ENCODE peak calls at places on chromosomes 7 and 10, in nine cellular contexts. D is ovary; R is adrenal gland; S is H1; T is esophagus squamous epithelium; V is spleen; J is left ventricle myocardium inferior; U is CD8-positive, alpha-beta T cell; L is fibroblast of lung. O is an unnamed sample.

GRCh38 chr10:70034252-70034651 is 18.4 kb upstream of the MACROH2A2 start:
- DNase-seq in D (no peak), R (no peak), S (no peak), T (no peak), V (no peak), J (no peak), U (no peak), L (no peak), O (no peak)

GRCh38 chr10:125692246-125692931 is 9.4 kb upstream of the TEX36 start:
- DNase-seq in D (no peak), R (no peak), S (no peak), T (no peak), V (no peak), J (no peak), U (no peak), L (no peak), O (no peak)

GRCh38 chr7:133873187-133873586 is 254.0 kb upstream of the LRGUK start:
- DNase-seq in D (no peak), R (no peak), S (no peak), T (no peak), V (no peak), J (no peak), U (no peak), L (no peak), O (no peak)

GRCh38 chr10:22427890-22428571 is 82.7 kb downstream of the SPAG6 start:
- DNase-seq in D (no peak), R (peak), S (no peak), T (no peak), V (no peak), J (no peak), U (no peak), L (peak), O (peak)

GRCh38 chr7:116953727-116954442 is 584 bp downstream of the ST7 start:
- DNase-seq in D (peak), R (peak), S (peak), T (no peak), V (peak), J (peak), U (peak), L (peak), O (peak)

GRCh38 chr10:66931340-66931948 is 5.6 kb downstream of the LRRTM3 start:
- DNase-seq in D (no peak), R (peak), S (no peak), T (no peak), V (no peak), J (no peak), U (no peak), L (peak), O (peak)

GRCh38 chr7:119377-120163 is 72.8 kb upstream of the FAM20C start:
- DNase-seq in D (no peak), R (peak), S (no peak), T (no peak), V (no peak), J (peak), U (no peak), L (peak), O (peak)

GRCh38 chr10:132384618-132385510 is 12.1 kb upstream of the PWWP2B start:
- DNase-seq in D (peak), R (no peak), S (no peak), T (no peak), V (peak), J (no peak), U (no peak), L (no peak), O (no peak)

GRCh38 chr10:103678104-103678526 is 177.3 kb downstream of the SH3PXD2A start:
- DNase-seq in D (peak), R (peak), S (no peak), T (peak), V (peak), J (peak), U (peak), L (peak), O (peak)

GRCh38 chr10:124403548-124403947 is 15.2 kb downstream of the OAT start:
- DNase-seq in D (no peak), R (peak), S (peak), T (no peak), V (no peak), J (no peak), U (no peak), L (peak), O (peak)

GRCh38 chr10:34732926-34733325 is 82.2 kb downstream of the PARD3 start:
- DNase-seq in D (no peak), R (no peak), S (no peak), T (no peak), V (no peak), J (no peak), U (no peak), L (no peak), O (no peak)

GRCh38 chr7:9250876-9251275 is 817.5 kb downstream of the NXPH1 start:
- DNase-seq in D (no peak), R (no peak), S (no peak), T (no peak), V (peak), J (no peak), U (no peak), L (no peak), O (no peak)

GRCh38 chr10:21445161-21445560 is 80.3 kb downstream of the SKIDA1 start:
- DNase-seq in D (no peak), R (no peak), S (no peak), T (no peak), V (no peak), J (no peak), U (no peak), L (peak), O (no peak)

GRCh38 chr7:3194501-3195141 is 106.4 kb upstream of the SDK1 start:
- DNase-seq in D (no peak), R (no peak), S (peak), T (no peak), V (peak), J (no peak), U (no peak), L (peak), O (peak)

GRCh38 chr10:62278461-62278910 is 9.8 kb upstream of the RTKN2 start:
- DNase-seq in D (no peak), R (no peak), S (no peak), T (no peak), V (no peak), J (no peak), U (no peak), L (no peak), O (peak)

GRCh38 chr7:1542841-1543747 is 12.6 kb downstream of the MAFK start:
- DNase-seq in D (no peak), R (no peak), S (no peak), T (no peak), V (no peak), J (no peak), U (no peak), L (no peak), O (no peak)

GRCh38 chr7:127845497-127846214 is 185.6 kb downstream of the LRRC4 start:
- DNase-seq in D (no peak), R (no peak), S (no peak), T (no peak), V (no peak), J (no peak), U (no peak), L (no peak), O (no peak)

GRCh38 chr7:19916011-19916410 is 142.6 kb upstream of the TMEM196 start:
- DNase-seq in D (no peak), R (no peak), S (no peak), T (no peak), V (no peak), J (no peak), U (no peak), L (no peak), O (no peak)

GRCh38 chr7:142303650-142304049 is 45.8 kb upstream of the PRSS58 start:
- DNase-seq in D (no peak), R (no peak), S (no peak), T (no peak), V (no peak), J (no peak), U (no peak), L (no peak), O (no peak)

GRCh38 chr10:131824371-131825149 is 76.2 kb upstream of the PPP2R2D start:
- DNase-seq in D (peak), R (no peak), S (no peak), T (no peak), V (peak), J (no peak), U (no peak), L (no peak), O (no peak)

GRCh38 chr10:633279-634245 is 55.9 kb downstream of the DIP2C start:
- DNase-seq in D (peak), R (no peak), S (no peak), T (no peak), V (peak), J (no peak), U (no peak), L (no peak), O (no peak)

GRCh38 chr7:22137466-22137865 is 191.8 kb upstream of the CDCA7L start:
- DNase-seq in D (no peak), R (no peak), S (no peak), T (no peak), V (no peak), J (no peak), U (no peak), L (peak), O (peak)

GRCh38 chr10:117362313-117362712 is 12.9 kb downstream of the PDZD8 start:
- DNase-seq in D (no peak), R (no peak), S (no peak), T (no peak), V (no peak), J (no peak), U (no peak), L (no peak), O (no peak)

GRCh38 chr7:112723416-112723815 is 66.8 kb downstream of the TMEM168 start:
- DNase-seq in D (no peak), R (no peak), S (no peak), T (no peak), V (no peak), J (no peak), U (no peak), L (peak), O (peak)

GRCh38 chr7:74020396-74020795 is 7.6 kb upstream of the ELN start:
- DNase-seq in D (no peak), R (no peak), S (no peak), T (no peak), V (no peak), J (no peak), U (no peak), L (no peak), O (no peak)

GRCh38 chr7:87155788-87156187 is 3.5 kb downstream of the DMTF1 start:
- DNase-seq in D (no peak), R (no peak), S (no peak), T (no peak), V (no peak), J (no peak), U (no peak), L (no peak), O (no peak)

GRCh38 chr7:11207565-11207964 is 233.9 kb downstream of the PHF14 start:
- DNase-seq in D (no peak), R (peak), S (no peak), T (no peak), V (no peak), J (no peak), U (no peak), L (no peak), O (no peak)
- TF ChIP-seq CTCF in D (no peak), R (no peak), S (peak), T (no peak), V (no peak), J (peak), U (no peak), L (peak), O (peak)

GRCh38 chr10:86367339-86367951 is 850 bp upstream of the GRID1 start:
- DNase-seq in D (peak), R (no peak), S (peak), T (no peak), V (no peak), J (no peak), U (no peak), L (no peak), O (no peak)

GRCh38 chr10:86365346-86366032 is 1.1 kb downstream of the GRID1 start:
- DNase-seq in D (peak), R (no peak), S (peak), T (no peak), V (peak), J (no peak), U (no peak), L (no peak), O (no peak)

GRCh38 chr10:86366033-86366901 is at the start of gene GRID1:
- DNase-seq in D (peak), R (peak), S (peak), T (no peak), V (peak), J (no peak), U (no peak), L (no peak), O (no peak)

GRCh38 chr10:86368046-86368445 is 1.5 kb upstream of the GRID1 start:
- DNase-seq in D (no peak), R (no peak), S (no peak), T (no peak), V (peak), J (no peak), U (no peak), L (no peak), O (no peak)

GRCh38 chr10:86366902-86367338 is 325 bp upstream of the GRID1 start:
- DNase-seq in D (peak), R (no peak), S (no peak), T (no peak), V (peak), J (no peak), U (no peak), L (no peak), O (no peak)
- H3K4me3 ChIP-seq in D (peak), R (peak), S (peak), T (peak), V (peak), J (peak), U (no peak), L (no peak), O (peak)

GRCh38 chr10:49023752-49024151 is 84.1 kb upstream of the LRRC18 start:
- DNase-seq in D (no peak), R (no peak), S (no peak), T (no peak), V (no peak), J (no peak), U (no peak), L (peak), O (no peak)
- H3K27ac ChIP-seq in D (peak), R (peak), S (no peak), T (no peak), V (no peak), J (peak), U (no peak), L (no peak), O (no peak)

GRCh38 chr7:6553460-6554044 is 2.3 kb upstream of the GRID2IP start:
- DNase-seq in D (no peak), R (no peak), S (no peak), T (no peak), V (no peak), J (no peak), U (no peak), L (no peak), O (no peak)
- TF ChIP-seq CTCF in D (no peak), R (no peak), S (no peak), T (no peak), V (no peak), J (no peak), U (no peak), L (no peak), O (peak)

GRCh38 chr10:18073314-18073713 is 66.9 kb upstream of the CACNB2 start:
- DNase-seq in D (no peak), R (no peak), S (no peak), T (no peak), V (no peak), J (no peak), U (no peak), L (no peak), O (no peak)
- H3K4me3 ChIP-seq in D (no peak), R (no peak), S (no peak), T (no peak), V (no peak), J (no peak), U (no peak), L (no peak), O (no peak)

O was measured in brain microvascular endothelial cell.